ENCODE peak calls at places on chromosomes 3 and 15, in six cellular contexts. Z is neuronal stem cell; A is T-helper 2 cell; V is fibroblast of the aortic adventitia; M is left colon; N is CD4-positive, alpha-beta T cell. E is an unnamed sample.

GRCh38 chr3:42572278-42572677 is 9.5 kb downstream of the SEC22C start:
- DNase-seq in Z (no peak), A (no peak), V (peak), M (no peak), N (no peak), E (peak)

GRCh38 chr3:149382091-149382467 is 4.6 kb upstream of the TM4SF1 start:
- DNase-seq in Z (no peak), A (no peak), V (peak), M (no peak), N (no peak), E (no peak)

GRCh38 chr15:27694506-27695077 is 404.5 kb downstream of the OCA2 start:
- DNase-seq in Z (no peak), A (no peak), V (no peak), M (no peak), N (no peak), E (no peak)

GRCh38 chr15:65194826-65195541 is 9.8 kb upstream of the CLPX start:
- DNase-seq in Z (no peak), A (no peak), V (peak), M (no peak), N (no peak), E (no peak)

GRCh38 chr15:84988909-84989644 is 7.4 kb downstream of the PDE8A start:
- DNase-seq in Z (no peak), A (no peak), V (no peak), M (no peak), N (no peak), E (no peak)

GRCh38 chr3:186427627-186428026 is 65.6 kb upstream of the DGKG start:
- DNase-seq in Z (no peak), A (no peak), V (no peak), M (no peak), N (no peak), E (no peak)

GRCh38 chr15:83581381-83581780 is 72.5 kb upstream of the ADAMTSL3 start:
- DNase-seq in Z (no peak), A (no peak), V (no peak), M (no peak), N (no peak), E (no peak)

GRCh38 chr3:30770387-30770786 is 124.1 kb downstream of the GADL1 start:
- DNase-seq in Z (no peak), A (no peak), V (peak), M (no peak), N (no peak), E (no peak)

GRCh38 chr15:73923156-73923487 is 3.1 kb upstream of the LOXL1 start:
- DNase-seq in Z (no peak), A (no peak), V (no peak), M (no peak), N (no peak), E (no peak)

GRCh38 chr3:186095584-186096061 is 13.3 kb downstream of the ETV5 start:
- DNase-seq in Z (no peak), A (no peak), V (no peak), M (no peak), N (no peak), E (no peak)

GRCh38 chr3:124178531-124178930 is 186.6 kb upstream of the ROPN1 start:
- DNase-seq in Z (no peak), A (no peak), V (no peak), M (no peak), N (no peak), E (no peak)

GRCh38 chr3:88105325-88105724 is 44.4 kb upstream of the C3orf38 start:
- DNase-seq in Z (no peak), A (no peak), V (peak), M (no peak), N (no peak), E (no peak)

GRCh38 chr3:72997421-72997961 is 880 bp downstream of the PPP4R2 start:
- DNase-seq in Z (peak), A (no peak), V (peak), M (no peak), N (no peak), E (peak)

GRCh38 chr15:99983894-99984293 is 250.7 kb upstream of the LYSMD4 start:
- DNase-seq in Z (no peak), A (no peak), V (no peak), M (no peak), N (no peak), E (no peak)

GRCh38 chr3:66142079-66142478 is 78.7 kb upstream of the SLC25A26 start:
- DNase-seq in Z (no peak), A (no peak), V (no peak), M (no peak), N (no peak), E (no peak)

GRCh38 chr15:100730655-100731240 is 128.4 kb downstream of the ASB7 start:
- DNase-seq in Z (no peak), A (no peak), V (no peak), M (no peak), N (no peak), E (no peak)

GRCh38 chr3:25870452-25870851 is 80.6 kb downstream of the OXSM start:
- DNase-seq in Z (no peak), A (no peak), V (peak), M (no peak), N (no peak), E (no peak)

GRCh38 chr15:45157974-45158373 is 28.2 kb downstream of the DUOX1 start:
- DNase-seq in Z (peak), A (no peak), V (peak), M (no peak), N (no peak), E (no peak)

GRCh38 chr3:150130404-150131100 is 159.9 kb upstream of the PFN2 start:
- DNase-seq in Z (no peak), A (no peak), V (no peak), M (no peak), N (no peak), E (no peak)

GRCh38 chr3:119011528-119011927 is 23.1 kb downstream of the IGSF11 start:
- DNase-seq in Z (no peak), A (no peak), V (no peak), M (no peak), N (no peak), E (no peak)

GRCh38 chr3:41933154-41933676 is 28.7 kb downstream of the ULK4 start:
- DNase-seq in Z (no peak), A (no peak), V (peak), M (no peak), N (no peak), E (no peak)

GRCh38 chr3:122958290-122958689 is 69.3 kb downstream of the SEMA5B start:
- DNase-seq in Z (no peak), A (no peak), V (no peak), M (no peak), N (no peak), E (no peak)

GRCh38 chr3:73508330-73508954 is 116.3 kb downstream of the PDZRN3 start:
- DNase-seq in Z (peak), A (no peak), V (peak), M (peak), N (no peak), E (peak)

GRCh38 chr3:77898621-77899020 is 858.7 kb downstream of the ROBO2 start:
- DNase-seq in Z (no peak), A (no peak), V (no peak), M (no peak), N (no peak), E (no peak)

GRCh38 chr3:187773963-187774789 is 28.9 kb upstream of the BCL6 start:
- DNase-seq in Z (no peak), A (no peak), V (no peak), M (no peak), N (no peak), E (no peak)

GRCh38 chr15:62734706-62735105 is 307.8 kb upstream of the TPM1 start:
- DNase-seq in Z (no peak), A (no peak), V (no peak), M (no peak), N (no peak), E (no peak)

GRCh38 chr15:40287968-40288367 is 5.1 kb upstream of the ANKRD63 start:
- DNase-seq in Z (no peak), A (no peak), V (peak), M (no peak), N (no peak), E (no peak)

GRCh38 chr15:42728562-42728961 is 8.4 kb downstream of the CDAN1 start:
- DNase-seq in Z (no peak), A (no peak), V (no peak), M (no peak), N (no peak), E (no peak)

GRCh38 chr3:186525369-186526255 is 18.6 kb downstream of the CRYGS start:
- DNase-seq in Z (no peak), A (no peak), V (no peak), M (no peak), N (no peak), E (no peak)